ENCODE peak calls at places on chromosomes 5 and 9, in six cellular contexts. H, A, N, F, R and Y are unnamed samples.
A peak's percentile ranks its signal among the peaks of the same experiment; 100 is the strongest.

GRCh38 chr5:68267044-68267443 is 51.5 kb downstream of the PIK3R1 start:
- DNase-seq in H (no peak), A (no peak), F (no peak), R (no peak), N (no peak), Y (no peak)

GRCh38 chr9:133187561-133188005 is 21.5 kb downstream of the OBP2B start:
- DNase-seq in N (no peak), R (no peak), F (no peak), A (no peak), H (no peak), Y (no peak)

GRCh38 chr5:177094224-177095087 is 7.7 kb downstream of the FGFR4 start:
- DNase-seq in R (no peak), H (peak; percentile 93), A (no peak), F (peak; percentile 99), N (no peak), Y (no peak)

GRCh38 chr5:146646441-146646840 is 130.5 kb upstream of the GPR151 start:
- DNase-seq in H (no peak), A (no peak), N (no peak), R (no peak), F (no peak), Y (no peak)

GRCh38 chr9:112531666-112532282 is 45.1 kb downstream of the KIAA1958 start:
- DNase-seq in F (no peak), H (no peak), A (no peak), N (no peak), R (no peak), Y (no peak)

GRCh38 chr9:112764837-112765236 is 14.3 kb downstream of the SNX30 start:
- DNase-seq in R (no peak), N (no peak), A (no peak), H (no peak), F (no peak), Y (no peak)

GRCh38 chr5:148808864-148809642 is 17.4 kb upstream of the ADRB2 start:
- DNase-seq in F (no peak), N (no peak), R (no peak), H (peak; percentile 65), A (peak; percentile 23), Y (no peak)

GRCh38 chr9:127033784-127034183 is 88.7 kb downstream of the ANGPTL2 start:
- DNase-seq in F (no peak), N (no peak), H (no peak), A (no peak), R (no peak), Y (no peak)

GRCh38 chr9:133463864-133464615 is 4.3 kb downstream of the CACFD1 start:
- DNase-seq in N (no peak), F (no peak), H (no peak), A (no peak), R (no peak), Y (no peak)

GRCh38 chr9:92136184-92136858 is 21.1 kb upstream of the SPTLC1 start:
- DNase-seq in H (no peak), N (no peak), A (no peak), F (no peak), R (no peak), Y (no peak)

GRCh38 chr5:21919417-21920022 is 933.6 kb downstream of the CDH12 start:
- DNase-seq in R (no peak), H (no peak), N (no peak), A (peak; percentile 77), F (no peak), Y (no peak)

GRCh38 chr9:77807295-77807694 is 159.2 kb upstream of the GNA14 start:
- DNase-seq in F (no peak), A (no peak), H (no peak), R (no peak), N (no peak), Y (no peak)

GRCh38 chr5:132387649-132388117 is 18.2 kb downstream of the SLC22A5 start:
- DNase-seq in A (no peak), H (peak; percentile 59), F (peak; percentile 69), N (no peak), R (no peak), Y (no peak)

GRCh38 chr9:19281801-19282200 is 51.3 kb downstream of the DENND4C start:
- DNase-seq in H (no peak), R (no peak), N (no peak), F (no peak), A (no peak), Y (no peak)

GRCh38 chr5:173032730-173033129 is 23.4 kb upstream of the CREBRF start:
- DNase-seq in A (no peak), H (no peak), N (no peak), F (no peak), R (no peak), Y (no peak)

GRCh38 chr5:128681764-128682664 is 144.0 kb upstream of the FBN2 start:
- DNase-seq in N (no peak), R (no peak), H (no peak), A (peak; percentile 24), F (no peak), Y (no peak)

GRCh38 chr9:105690742-105691141 is 3.6 kb upstream of the TMEM38B start:
- DNase-seq in F (no peak), H (no peak), R (no peak), A (no peak), N (no peak), Y (no peak)